ENCODE peak calls at places on chromosomes 13 and 19, in seven cellular contexts. H is GM19239, S is SW 1271, J is hypothalamus, N is NCI-H2081, L is HT1080, R is mesendoderm. T is an unnamed sample.

GRCh38 chr13:48068036-48068435 is 26.9 kb downstream of the MED4 start:
- DNase-seq in L (peak; percentile 27), J (no peak), R (no peak), S (no peak), H (no peak), N (no peak), T (no peak)

GRCh38 chr13:91792054-91792453 is 393.6 kb downstream of the GPC5 start:
- DNase-seq in H (no peak), R (no peak), S (no peak), L (no peak), N (no peak), J (no peak), T (no peak)

GRCh38 chr13:79913141-79913827 is 427.6 kb downstream of the SPRY2 start:
- DNase-seq in J (no peak), H (no peak), S (no peak), R (no peak), N (no peak), L (no peak), T (no peak)

GRCh38 chr19:12139309-12139708 is 841 bp downstream of the ZNF20 start:
- DNase-seq in R (no peak), N (no peak), S (no peak), J (no peak), L (no peak), H (no peak), T (no peak)

GRCh38 chr19:49120325-49120683 is 960 bp downstream of the PPFIA3 start:
- DNase-seq in H (no peak), S (no peak), L (no peak), N (no peak), J (no peak), R (no peak), T (no peak)

GRCh38 chr19:1445932-1446712 is 3.8 kb upstream of the APC2 start:
- DNase-seq in H (no peak), R (no peak), S (peak; percentile 13), N (peak; percentile 32), L (no peak), J (peak; percentile 64), T (peak; percentile 43)

GRCh38 chr13:50230365-50230978 is 215.2 kb downstream of the KCNRG start:
- DNase-seq in L (peak; percentile 21), R (no peak), S (no peak), N (no peak), J (no peak), H (no peak), T (no peak)

GRCh38 chr19:10551698-10552301 is 8.1 kb downstream of the ATG4D start:
- DNase-seq in H (no peak), L (peak; percentile 54), R (peak; percentile 70), S (peak; percentile 32), J (no peak), N (no peak), T (no peak)

GRCh38 chr13:74136089-74136658 is 2.0 kb upstream of the KLF12 start:
- DNase-seq in J (peak; percentile 50), S (no peak), N (no peak), L (peak; percentile 37), H (no peak), R (peak; percentile 28), T (peak; percentile 26)

GRCh38 chr19:48918801-48919247 is 14.7 kb upstream of the DHDH start:
- DNase-seq in J (no peak), L (peak; percentile 32), N (no peak), R (peak; percentile 82), H (no peak), S (peak; percentile 8), T (no peak)

GRCh38 chr13:102628559-102628958 is 31.8 kb downstream of the TPP2 start:
- DNase-seq in N (no peak), L (no peak), R (no peak), S (no peak), J (no peak), H (no peak), T (no peak)

GRCh38 chr19:56294557-56294956 is 20.1 kb downstream of the ZSCAN5A start:
- DNase-seq in R (no peak), H (no peak), J (no peak), N (peak; percentile 86), L (peak; percentile 27), S (no peak), T (peak; percentile 50)

GRCh38 chr13:73880365-73880764 is 253.8 kb downstream of the KLF12 start:
- DNase-seq in S (no peak), N (no peak), L (no peak), H (no peak), R (peak; percentile 66), J (no peak), T (no peak)

GRCh38 chr13:29878101-29878500 is 27.7 kb upstream of the UBL3 start:
- DNase-seq in N (no peak), S (no peak), J (no peak), R (peak; percentile 74), L (peak; percentile 8), H (no peak), T (no peak)

GRCh38 chr13:75798353-75799245 is 162.5 kb downstream of the LMO7 start:
- DNase-seq in H (no peak), S (peak; percentile 53), R (no peak), N (no peak), J (no peak), L (peak; percentile 71), T (no peak)

GRCh38 chr13:51781246-51782022 is 22.5 kb downstream of the DHRS12 start:
- DNase-seq in R (peak; percentile 78), N (peak; percentile 0), S (peak; percentile 8), L (peak; percentile 55), H (no peak), J (no peak), T (no peak)

GRCh38 chr19:7533281-7533819 is 2.2 kb upstream of the PNPLA6 start:
- DNase-seq in R (peak; percentile 38), S (no peak), L (no peak), N (no peak), J (peak; percentile 43), H (no peak), T (peak; percentile 72)

GRCh38 chr19:45766919-45767346 is 2.1 kb downstream of the SIX5 start:
- DNase-seq in S (no peak), R (no peak), N (no peak), H (no peak), J (no peak), L (no peak), T (no peak)

GRCh38 chr19:6070179-6071102 is 39.9 kb downstream of the RFX2 start:
- DNase-seq in S (no peak), L (no peak), R (no peak), H (no peak), J (no peak), N (no peak), T (no peak)

GRCh38 chr19:34500656-34501120 is 19.1 kb downstream of the WTIP start:
- DNase-seq in N (no peak), L (no peak), S (no peak), J (no peak), H (no peak), R (no peak), T (no peak)

GRCh38 chr19:20925481-20925880 is 2.4 kb downstream of the ZNF85 start:
- DNase-seq in L (no peak), H (no peak), S (no peak), R (no peak), N (no peak), J (no peak), T (no peak)

GRCh38 chr13:95644611-95645052 is at the start of gene DZIP1:
- DNase-seq in H (no peak), S (peak; percentile 81), R (peak; percentile 97), N (peak; percentile 90), L (peak; percentile 88), J (peak; percentile 74), T (peak; percentile 56)

GRCh38 chr19:48445256-48445605 is 552 bp upstream of the GRWD1 start:
- DNase-seq in L (peak; percentile 90), H (no peak), S (peak; percentile 93), R (peak; percentile 79), N (peak; percentile 85), J (peak; percentile 52), T (peak; percentile 90)

GRCh38 chr19:20367811-20368294 is 197.7 kb downstream of the ZNF737 start:
- DNase-seq in S (no peak), N (no peak), J (peak; percentile 34), L (no peak), R (peak; percentile 97), H (no peak), T (peak; percentile 81)

GRCh38 chr19:6216996-6217751 is 62.6 kb downstream of the MLLT1 start:
- DNase-seq in R (peak; percentile 98), H (no peak), L (no peak), N (peak; percentile 2), S (no peak), J (no peak), T (peak; percentile 35)

GRCh38 chr13:101967216-101967615 is 434.6 kb downstream of the FGF14 start:
- DNase-seq in L (no peak), J (no peak), S (no peak), N (no peak), R (no peak), H (no peak), T (no peak)

GRCh38 chr13:23447927-23448326 is 14.4 kb upstream of the SACS start:
- DNase-seq in N (no peak), L (no peak), S (no peak), R (no peak), J (no peak), H (no peak), T (no peak)

GRCh38 chr19:19385900-19386339 is 19.6 kb upstream of the GATAD2A start:
- DNase-seq in R (peak; percentile 73), J (no peak), N (peak; percentile 48), H (no peak), L (peak; percentile 48), S (peak; percentile 46), T (no peak)